ENCODE peak calls at places on chromosomes 3 and 15, in four cellular contexts. J, D, K and Y are unnamed samples.

GRCh38 chr15:77980094-77980493 is 97.4 kb downstream of the TBC1D2B start:
- DNase-seq in J (no peak), D (no peak), K (no peak), Y (no peak)

GRCh38 chr3:18288243-18288642 is 136.9 kb downstream of the SATB1 start:
- DNase-seq in J (no peak), D (no peak), K (no peak), Y (no peak)

GRCh38 chr3:48143567-48143966 is 44.6 kb downstream of the CDC25A start:
- DNase-seq in J (no peak), D (no peak), K (no peak), Y (no peak)

GRCh38 chr15:69665641-69666091 is 213.0 kb downstream of the RPLP1 start:
- DNase-seq in J (no peak), D (no peak), K (no peak), Y (no peak)

GRCh38 chr15:61500951-61501350 is 271.8 kb upstream of the RORA start:
- DNase-seq in J (no peak), D (no peak), K (no peak), Y (no peak)

GRCh38 chr15:70172561-70172960 is 74.8 kb upstream of the TLE3 start:
- DNase-seq in J (no peak), D (no peak), K (no peak), Y (no peak)

GRCh38 chr3:111073186-111073585 is 1.6 kb downstream of the NECTIN3 start:
- DNase-seq in J (no peak), D (no peak), K (no peak), Y (no peak)

GRCh38 chr15:101676965-101677364 is 24.8 kb upstream of the TM2D3 start:
- DNase-seq in J (no peak), D (no peak), K (no peak), Y (no peak)

GRCh38 chr3:191568206-191568605 is 107.2 kb downstream of the PYDC2 start:
- DNase-seq in J (no peak), D (no peak), K (no peak), Y (no peak)

GRCh38 chr15:80787238-80787805 is 8.2 kb downstream of the CEMIP start:
- DNase-seq in J (peak), D (no peak), K (no peak), Y (no peak)

GRCh38 chr3:46926039-46926438 is 48.5 kb downstream of the PTH1R start:
- DNase-seq in J (no peak), D (no peak), K (no peak), Y (no peak)

GRCh38 chr3:124879395-124879723 is 7.8 kb downstream of the ITGB5 start:
- DNase-seq in J (no peak), D (no peak), K (no peak), Y (no peak)

GRCh38 chr15:65638107-65638506 is 16.4 kb downstream of the SLC24A1 start:
- DNase-seq in J (peak), D (no peak), K (no peak), Y (no peak)

GRCh38 chr3:171673951-171674350 is 136.3 kb downstream of the PLD1 start:
- DNase-seq in J (no peak), D (no peak), K (no peak), Y (no peak)

GRCh38 chr3:194871864-194872668 is 186.4 kb downstream of the FAM43A start:
- DNase-seq in J (no peak), D (no peak), K (no peak), Y (no peak)

GRCh38 chr3:141000691-141001090 is 50.5 kb upstream of the SPSB4 start:
- DNase-seq in J (no peak), D (no peak), K (no peak), Y (peak)

GRCh38 chr15:99447497-99448371 is 118.0 kb upstream of the MEF2A start:
- DNase-seq in J (peak), D (no peak), K (peak), Y (no peak)

GRCh38 chr3:135311699-135312098 is 516.6 kb downstream of the EPHB1 start:
- DNase-seq in J (no peak), D (no peak), K (no peak), Y (no peak)

GRCh38 chr3:43618142-43618541 is 3.7 kb downstream of the ANO10 start:
- DNase-seq in J (no peak), D (no peak), K (no peak), Y (no peak)

GRCh38 chr3:44648564-44649229 is at the start of gene ZNF35:
- DNase-seq in J (peak), D (peak), K (no peak), Y (no peak)

GRCh38 chr15:38864827-38865604 is 300.4 kb upstream of the RASGRP1 start:
- DNase-seq in J (no peak), D (peak), K (no peak), Y (no peak)

GRCh38 chr3:122890077-122890484 is 95.2 kb downstream of the SLC49A4 start:
- DNase-seq in J (peak), D (peak), K (peak), Y (no peak)

GRCh38 chr3:155742339-155742980 is 2.4 kb downstream of the PLCH1 start:
- DNase-seq in J (no peak), D (no peak), K (no peak), Y (no peak)

GRCh38 chr3:177810162-177810623 is 612.9 kb upstream of the TBL1XR1 start:
- DNase-seq in J (no peak), D (no peak), K (no peak), Y (peak)

GRCh38 chr3:42655980-42656679 is 2.6 kb downstream of the ZBTB47 start:
- DNase-seq in J (peak), D (no peak), K (no peak), Y (no peak)

GRCh38 chr3:13935494-13936094 is 55.7 kb upstream of the WNT7A start:
- DNase-seq in J (no peak), D (no peak), K (no peak), Y (no peak)

GRCh38 chr3:193791041-193792032 is 198.3 kb downstream of the OPA1 start:
- DNase-seq in J (no peak), D (no peak), K (no peak), Y (no peak)

GRCh38 chr3:106018111-106018510 is 149.3 kb upstream of the CBLB start:
- DNase-seq in J (no peak), D (no peak), K (no peak), Y (no peak)

GRCh38 chr3:137035631-137036030 is 77.8 kb downstream of the IL20RB start:
- DNase-seq in J (peak), D (no peak), K (peak), Y (no peak)

GRCh38 chr3:37743974-37744373 is 117.7 kb upstream of the CTDSPL start:
- DNase-seq in J (no peak), D (no peak), K (no peak), Y (no peak)

GRCh38 chr15:31217067-31217466 is 109.6 kb upstream of the KLF13 start:
- DNase-seq in J (no peak), D (no peak), K (no peak), Y (no peak)

GRCh38 chr3:42515976-42516375 is 13.5 kb downstream of the VIPR1 start:
- DNase-seq in J (no peak), D (no peak), K (no peak), Y (no peak)

GRCh38 chr3:64884574-64884973 is 196.8 kb upstream of the ADAMTS9 start:
- DNase-seq in J (no peak), D (no peak), K (no peak), Y (no peak)

GRCh38 chr15:35696767-35697231 is 150.8 kb upstream of the DPH6 start:
- DNase-seq in J (peak), D (no peak), K (no peak), Y (no peak)
- H3K27ac ChIP-seq in J (peak), D (peak), K (no peak), Y (no peak)

DNA sequence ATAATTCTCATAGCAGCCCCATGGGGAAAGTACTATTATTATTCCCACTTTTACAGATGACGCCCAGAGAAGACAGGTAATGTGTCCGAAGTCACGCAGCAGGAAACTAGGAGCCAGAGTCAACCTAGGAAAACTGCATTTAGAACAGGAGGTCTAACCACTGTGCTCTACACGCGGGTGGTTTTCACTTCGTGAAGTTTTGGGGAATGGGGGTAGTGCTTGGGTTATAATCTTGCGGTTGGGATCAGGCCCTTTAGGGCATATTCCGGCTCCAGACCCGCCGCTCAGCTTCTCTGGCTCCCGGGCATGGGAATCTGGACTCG is 5.2 kb downstream of the TPM1 start:
- DNase-seq in J (no peak), D (no peak), K (no peak), Y (no peak)
- H3K27ac ChIP-seq in J (peak), D (peak), K (peak), Y (peak)

GRCh38 chr15:85782112-85782511 is 12.6 kb downstream of the KLHL25 start:
- DNase-seq in J (no peak), D (no peak), K (no peak), Y (no peak)

GRCh38 chr15:85781099-85781498 is 13.6 kb downstream of the KLHL25 start:
- DNase-seq in J (no peak), D (no peak), K (no peak), Y (no peak)

GRCh38 chr15:85780586-85780985 is 14.1 kb downstream of the KLHL25 start:
- DNase-seq in J (no peak), D (no peak), K (no peak), Y (no peak)

GRCh38 chr15:85777291-85778106 is 17.2 kb downstream of the KLHL25 start:
- DNase-seq in J (no peak), D (no peak), K (no peak), Y (no peak)

GRCh38 chr15:85778107-85778776 is 16.5 kb downstream of the KLHL25 start:
- DNase-seq in J (no peak), D (no peak), K (no peak), Y (no peak)
- H3K27ac ChIP-seq in J (no peak), D (peak), K (no peak), Y (no peak)

GRCh38 chr15:74641151-74641550 is 25.5 kb downstream of the CLK3 start:
- DNase-seq in J (no peak), D (no peak), K (no peak), Y (no peak)

GRCh38 chr15:74642724-74643367 is 27.2 kb downstream of the CLK3 start:
- DNase-seq in J (peak), D (no peak), K (no peak), Y (no peak)

GRCh38 chr15:74643368-74644204 is 27.9 kb downstream of the CLK3 start:
- DNase-seq in J (no peak), D (no peak), K (no peak), Y (no peak)

GRCh38 chr15:74648051-74648622 is 32.5 kb downstream of the CLK3 start:
- DNase-seq in J (no peak), D (no peak), K (no peak), Y (no peak)

DNA sequence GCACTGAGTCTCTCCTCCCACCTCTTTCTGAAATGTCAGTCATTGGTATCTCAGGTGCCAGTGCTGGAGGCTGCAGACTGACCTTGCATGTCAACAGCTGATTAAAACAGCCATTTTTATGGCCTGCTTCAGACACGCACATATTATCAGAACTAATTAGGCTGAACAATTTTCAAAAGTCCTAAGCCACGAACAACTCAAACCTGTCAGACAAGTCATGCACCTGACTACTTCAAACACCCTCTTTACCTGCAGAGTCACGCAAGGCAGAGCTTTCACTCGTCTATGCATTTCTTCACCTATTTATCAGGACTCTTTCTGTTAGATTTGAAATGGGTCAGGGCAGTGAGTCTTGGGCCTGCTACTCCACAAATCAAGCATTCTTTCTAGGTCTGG is 26.7 kb downstream of the CLK3 start:
- DNase-seq in J (no peak), D (no peak), K (no peak), Y (no peak)
- H3K27ac ChIP-seq in J (peak), D (peak), K (peak), Y (no peak)

DNA sequence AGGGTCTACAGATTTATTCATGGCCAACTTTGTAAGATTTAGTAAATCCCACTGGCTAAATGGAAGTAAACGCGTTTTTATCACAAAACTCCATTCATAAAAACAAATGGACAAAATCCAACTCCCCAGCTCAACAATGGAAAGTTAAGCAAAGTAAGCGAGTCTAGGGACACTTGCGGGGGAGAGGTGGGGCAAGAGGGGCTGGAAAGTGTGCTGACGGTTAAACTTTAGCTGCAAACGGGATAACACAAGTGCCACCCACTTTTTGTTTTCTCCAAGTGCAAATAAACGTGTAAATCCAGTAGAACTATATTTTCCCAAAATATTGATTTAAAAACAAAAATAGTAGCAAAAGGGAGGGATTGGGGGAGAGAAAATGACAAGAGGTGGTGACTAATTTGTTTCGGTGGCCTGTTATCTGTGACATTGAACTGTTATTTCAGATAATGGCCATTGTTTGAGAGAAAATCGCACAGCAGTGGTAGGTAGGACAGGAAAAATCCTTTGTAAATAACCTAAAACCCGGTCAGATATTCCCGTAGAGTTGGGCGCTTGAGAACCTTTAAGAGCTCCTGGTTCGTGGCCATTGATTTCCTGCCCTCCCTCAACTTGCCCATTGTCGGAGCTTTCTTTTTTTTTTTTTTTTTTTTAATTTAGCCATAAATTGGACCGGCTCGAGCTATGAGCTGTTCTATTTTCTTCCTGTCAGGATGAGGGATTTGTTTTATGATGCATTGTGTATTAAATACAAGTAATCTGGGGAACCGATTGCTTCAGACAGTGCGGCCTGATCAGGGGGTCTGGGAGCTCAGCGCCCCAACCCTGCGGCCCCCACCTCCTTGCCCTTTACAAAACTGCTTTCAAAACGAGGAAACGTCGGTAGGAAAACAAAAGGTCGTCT is 514.8 kb downstream of the MECOM start:
- DNase-seq in J (peak), D (no peak), K (no peak), Y (no peak)
- H3K27ac ChIP-seq in J (no peak), D (peak), K (no peak), Y (no peak)

GRCh38 chr15:92820233-92821021 is 79.7 kb upstream of the CHD2 start:
- DNase-seq in J (peak), D (peak), K (peak), Y (peak)

GRCh38 chr15:92819312-92820232 is 80.6 kb upstream of the CHD2 start:
- DNase-seq in J (peak), D (no peak), K (no peak), Y (no peak)

GRCh38 chr15:92821491-92822116 is 78.5 kb upstream of the CHD2 start:
- DNase-seq in J (no peak), D (no peak), K (no peak), Y (no peak)

GRCh38 chr15:92818658-92819311 is 81.3 kb upstream of the CHD2 start:
- DNase-seq in J (no peak), D (no peak), K (no peak), Y (peak)

DNA sequence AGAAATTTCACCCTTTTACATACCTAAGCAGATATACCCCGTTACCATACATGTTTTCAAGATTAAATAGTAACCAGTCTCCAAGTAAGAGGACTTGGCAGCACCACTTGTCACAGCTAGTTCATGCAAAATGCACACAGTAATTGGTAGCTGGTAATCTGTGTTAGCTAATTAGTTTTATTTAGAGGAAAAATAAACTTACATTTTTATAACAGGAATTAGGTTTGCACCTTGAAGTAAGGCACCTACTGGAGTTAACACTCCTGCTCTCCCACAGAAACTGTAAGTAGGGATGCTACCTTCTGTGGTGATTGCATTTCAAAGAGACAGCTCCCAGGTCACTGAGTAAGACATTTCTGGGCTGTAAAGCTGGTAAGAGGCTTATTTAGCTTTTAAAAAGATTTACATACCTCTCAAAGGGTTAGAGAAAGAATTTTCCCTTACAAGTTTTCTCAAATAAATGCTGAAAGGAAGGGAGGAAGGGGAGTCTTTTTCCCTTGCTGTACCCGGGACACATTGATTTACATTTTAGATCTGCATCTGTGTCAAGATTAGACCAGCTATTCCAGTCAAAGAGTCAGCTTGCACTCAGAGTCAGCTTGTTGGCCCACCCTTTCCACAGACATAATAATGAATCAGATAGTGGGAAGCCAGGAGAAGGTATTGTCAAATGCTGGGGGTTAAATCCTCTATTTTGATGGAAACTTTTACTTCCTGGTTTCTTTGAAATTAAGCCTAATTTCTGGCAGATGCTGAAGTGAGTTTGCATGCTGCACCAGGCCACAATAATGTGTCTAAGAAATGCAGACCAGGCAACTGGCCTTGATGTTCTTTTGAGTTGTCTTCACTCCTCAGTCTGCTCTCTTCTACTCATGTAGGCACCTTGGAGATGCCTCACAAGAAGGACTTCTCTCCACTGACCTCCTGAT is 77.6 kb upstream of the CHD2 start:
- DNase-seq in J (peak), D (no peak), K (no peak), Y (no peak)
- H3K27ac ChIP-seq in J (no peak), D (no peak), K (no peak), Y (peak)

GRCh38 chr15:90145259-90145658 is 43.0 kb upstream of the IDH2 start:
- DNase-seq in J (no peak), D (no peak), K (peak), Y (no peak)

GRCh38 chr15:90141646-90142045 is 39.4 kb upstream of the IDH2 start:
- DNase-seq in J (no peak), D (no peak), K (no peak), Y (no peak)

GRCh38 chr15:90145761-90146160 is 43.5 kb upstream of the IDH2 start:
- DNase-seq in J (no peak), D (no peak), K (no peak), Y (no peak)

GRCh38 chr15:90143176-90143655 is 40.9 kb upstream of the IDH2 start:
- DNase-seq in J (peak), D (peak), K (peak), Y (peak)

GRCh38 chr15:90142216-90143175 is 40.2 kb upstream of the IDH2 start:
- DNase-seq in J (no peak), D (no peak), K (peak), Y (peak)
- H3K27ac ChIP-seq in J (no peak), D (peak), K (peak), Y (no peak)

GRCh38 chr3:11498646-11499045 is 145.1 kb downstream of the VGLL4 start:
- DNase-seq in J (no peak), D (peak), K (no peak), Y (no peak)
- H3K27ac ChIP-seq in J (no peak), D (peak), K (no peak), Y (no peak)

GRCh38 chr15:42154576-42155355 is 1.7 kb downstream of the PLA2G4F start:
- DNase-seq in J (no peak), D (no peak), K (no peak), Y (no peak)
- H3K27ac ChIP-seq in J (no peak), D (peak), K (no peak), Y (no peak)

GRCh38 chr3:183493296-183494045 is 62.0 kb downstream of the KLHL6 start:
- DNase-seq in J (no peak), D (no peak), K (no peak), Y (no peak)
- H3K27ac ChIP-seq in J (no peak), D (no peak), K (no peak), Y (no peak)